ENCODE peak calls at places on chromosomes 5 and 9, in four cellular contexts. Z is A549, J is H1, I is K562. G is an unnamed sample.

GRCh38 chr5:160175438-160176218 is 53.7 kb upstream of the FABP6 start:
- DNase-seq in Z (no peak), J (no peak), I (no peak), G (no peak)

GRCh38 chr5:11719888-11720481 is 184.3 kb downstream of the CTNND2 start:
- DNase-seq in Z (peak; percentile 51), J (peak; percentile 73), I (peak; percentile 23), G (peak; percentile 48)

GRCh38 chr9:136726631-136727191 is 14.3 kb downstream of the DIPK1B start:
- DNase-seq in Z (peak; percentile 58), J (no peak), I (peak; percentile 79), G (peak; percentile 67)

GRCh38 chr5:174313615-174314014 is 268.1 kb downstream of the NSG2 start:
- DNase-seq in Z (no peak), J (peak; percentile 17), I (no peak), G (no peak)

GRCh38 chr5:94072116-94072515 is 330.7 kb upstream of the POU5F2 start:
- DNase-seq in Z (no peak), J (no peak), I (no peak), G (no peak)

GRCh38 chr9:109556786-109557185 is 58.7 kb upstream of the PTPN3 start:
- DNase-seq in Z (no peak), J (no peak), I (no peak), G (no peak)

GRCh38 chr5:141465351-141465750 is 10.4 kb upstream of the PCDHGC3 start:
- DNase-seq in Z (no peak), J (no peak), I (no peak), G (no peak)

GRCh38 chr5:75620184-75620959 is 9.1 kb downstream of the ANKDD1B start:
- DNase-seq in Z (no peak), J (no peak), I (peak; percentile 63), G (peak; percentile 43)

GRCh38 chr9:129886226-129887174 is 51.2 kb downstream of the USP20 start:
- DNase-seq in Z (no peak), J (no peak), I (peak; percentile 91), G (no peak)

GRCh38 chr5:144369001-144369400 is 198.3 kb downstream of the KCTD16 start:
- DNase-seq in Z (no peak), J (no peak), I (no peak), G (no peak)

GRCh38 chr9:84140535-84141101 is 160.0 kb downstream of the RMI1 start:
- DNase-seq in Z (no peak), J (peak; percentile 76), I (no peak), G (no peak)

GRCh38 chr9:135718616-135719015 is 16.6 kb downstream of the KCNT1 start:
- DNase-seq in Z (peak; percentile 45), J (no peak), I (no peak), G (peak; percentile 40)

GRCh38 chr5:10729320-10730133 is 31.5 kb downstream of the DAP start:
- DNase-seq in Z (no peak), J (no peak), I (no peak), G (no peak)

GRCh38 chr9:135570456-135570855 is 8.9 kb downstream of the PAEP start:
- DNase-seq in Z (no peak), J (no peak), I (no peak), G (no peak)

GRCh38 chr9:126705311-126705766 is 91.6 kb downstream of the LMX1B start:
- DNase-seq in Z (peak; percentile 71), J (peak; percentile 98), I (peak; percentile 85), G (peak; percentile 48)

GRCh38 chr5:122972877-122973276 is 63.6 kb downstream of the PPIC start:
- DNase-seq in Z (no peak), J (no peak), I (no peak), G (no peak)

GRCh38 chr5:110909950-110910349 is 161.6 kb upstream of the TSLP start:
- DNase-seq in Z (no peak), J (no peak), I (no peak), G (no peak)

GRCh38 chr5:82623094-82623514 is 344.9 kb upstream of the RPS23 start:
- DNase-seq in Z (no peak), J (no peak), I (no peak), G (peak; percentile 87)

GRCh38 chr5:112419596-112420110 is 576 bp upstream of the EPB41L4A start:
- DNase-seq in Z (peak; percentile 66), J (peak; percentile 78), I (peak; percentile 37), G (no peak)

GRCh38 chr5:112418412-112419049 is 546 bp downstream of the EPB41L4A start:
- DNase-seq in Z (no peak), J (no peak), I (no peak), G (no peak)

GRCh38 chr5:112417931-112418358 is 1.1 kb downstream of the EPB41L4A start:
- DNase-seq in Z (no peak), J (no peak), I (peak; percentile 28), G (no peak)

GRCh38 chr5:112419050-112419595 is at the start of gene EPB41L4A:
- DNase-seq in Z (peak; percentile 37), J (peak; percentile 81), I (no peak), G (no peak)

GRCh38 chr5:112420111-112420864 is 1.2 kb upstream of the EPB41L4A start:
- DNase-seq in Z (peak; percentile 83), J (peak; percentile 90), I (peak; percentile 78), G (peak; percentile 41)
- TF ChIP-seq RNF2 in Z (no peak), J (no peak), I (no peak), G (peak; percentile 60)

GRCh38 chr5:28748446-28748845 is 1710.1 kb upstream of the CDH9 start:
- DNase-seq in Z (no peak), J (no peak), I (no peak), G (no peak)

DNA sequence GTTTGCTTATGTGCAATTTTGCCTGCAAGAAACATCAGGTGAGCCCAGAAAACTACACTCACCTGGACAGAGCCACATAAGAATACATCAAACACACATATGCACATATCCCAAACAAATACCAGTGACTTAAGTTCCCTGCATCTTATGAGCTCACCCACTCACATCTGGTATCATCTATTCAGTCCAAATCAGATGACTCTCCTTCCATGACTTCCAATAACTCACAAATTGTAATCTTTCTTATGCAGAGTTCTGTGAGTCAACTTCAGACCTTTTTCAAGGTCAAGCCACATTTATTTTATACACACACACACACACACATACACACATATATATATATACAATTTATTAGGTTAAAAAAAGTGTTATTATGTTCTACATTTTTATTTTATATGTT is 1711.8 kb upstream of the CDH9 start:
- DNase-seq in Z (no peak), J (no peak), I (no peak), G (no peak)
- TF ChIP-seq RNF2 in Z (no peak), J (no peak), I (no peak), G (no peak)

GRCh38 chr9:14627513-14627912 is 65.7 kb downstream of the ZDHHC21 start:
- DNase-seq in Z (no peak), J (no peak), I (no peak), G (no peak)
- TF ChIP-seq RNF2 in Z (no peak), J (no peak), I (no peak), G (no peak)

GRCh38 chr9:69028754-69029153 is 6.8 kb upstream of the FXN start:
- DNase-seq in Z (no peak), J (no peak), I (no peak), G (no peak)

GRCh38 chr9:69029535-69029934 is 6.0 kb upstream of the FXN start:
- DNase-seq in Z (no peak), J (no peak), I (no peak), G (no peak)

GRCh38 chr9:69030851-69031645 is 4.5 kb upstream of the FXN start:
- DNase-seq in Z (no peak), J (no peak), I (no peak), G (no peak)

GRCh38 chr9:69023650-69024049 is 9.7 kb upstream of the PRKACG start:
- DNase-seq in Z (no peak), J (peak; percentile 54), I (no peak), G (no peak)

GRCh38 chr9:69027355-69028097 is 8.0 kb upstream of the FXN start:
- DNase-seq in Z (peak; percentile 64), J (no peak), I (peak; percentile 78), G (peak; percentile 54)
- TF ChIP-seq RNF2 in Z (no peak), J (no peak), I (no peak), G (no peak)

GRCh38 chr5:157046041-157046440 is 12.9 kb downstream of the HAVCR1 start:
- DNase-seq in Z (peak; percentile 92), J (no peak), I (no peak), G (peak; percentile 59)
- TF ChIP-seq RNF2 in Z (no peak), J (no peak), I (no peak), G (no peak)

GRCh38 chr5:107461770-107462169 is 209.0 kb downstream of the EFNA5 start:
- DNase-seq in Z (no peak), J (no peak), I (no peak), G (no peak)
- TF ChIP-seq RNF2 in Z (no peak), J (no peak), I (no peak), G (no peak)

GRCh38 chr9:5879419-5880181 is 11.1 kb upstream of the MLANA start:
- DNase-seq in Z (peak; percentile 81), J (no peak), I (peak; percentile 92), G (peak; percentile 46)
- TF ChIP-seq RNF2 in Z (no peak), J (no peak), I (peak; percentile 34), G (no peak)

G was measured in HepG2.